ENCODE peak calls at places on chromosome 4, in nine cellular contexts. C is A549, G is H1, K is esophagus muscularis mucosa, Y is K562, I is stomach, T is transverse colon, Q is suprapubic skin, X is ovary. E is an unnamed sample.

GRCh38 chr4:149835280-149835679 is 19.6 kb upstream of the IQCM start:
- DNase-seq in G (no peak), I (no peak), Q (no peak), Y (no peak), K (no peak), C (no peak), T (no peak), X (no peak), E (no peak)

GRCh38 chr4:128917781-128918180 is 108.3 kb downstream of the JADE1 start:
- DNase-seq in Y (no peak), C (no peak), K (no peak), I (no peak), Q (no peak), T (no peak), X (no peak), G (no peak), E (no peak)

GRCh38 chr4:149910177-149910576 is 94.5 kb upstream of the IQCM start:
- DNase-seq in T (no peak), C (no peak), I (no peak), Y (no peak), X (no peak), K (no peak), G (no peak), Q (no peak), E (no peak)

GRCh38 chr4:8115916-8116315 is 42.7 kb downstream of the ABLIM2 start:
- DNase-seq in K (no peak), G (no peak), C (no peak), Q (no peak), X (no peak), T (no peak), Y (no peak), I (no peak), E (no peak)

GRCh38 chr4:151530230-151530629 is 121.3 kb downstream of the FHIP1A start:
- DNase-seq in X (no peak), T (no peak), Q (no peak), C (no peak), G (no peak), Y (no peak), K (no peak), I (no peak), E (no peak)

GRCh38 chr4:167176723-167177367 is 57.4 kb downstream of the SPOCK3 start:
- DNase-seq in K (no peak), Y (no peak), C (no peak), I (no peak), X (no peak), G (no peak), Q (no peak), T (no peak), E (no peak)

GRCh38 chr4:24813732-24814131 is 18.4 kb downstream of the SOD3 start:
- DNase-seq in X (no peak), T (no peak), C (no peak), I (no peak), K (no peak), G (no peak), Y (no peak), Q (no peak), E (no peak)

GRCh38 chr4:167868163-167868562 is 224.2 kb upstream of the ANXA10 start:
- DNase-seq in Y (no peak), G (no peak), Q (no peak), C (no peak), T (no peak), K (no peak), I (no peak), X (no peak), E (no peak)

GRCh38 chr4:147916351-147916750 is 184.5 kb downstream of the ARHGAP10 start:
- DNase-seq in Y (no peak), Q (no peak), I (no peak), X (no peak), C (no peak), K (no peak), G (no peak), T (no peak), E (no peak)

GRCh38 chr4:98728871-98729270 is 70.5 kb upstream of the TSPAN5 start:
- DNase-seq in G (no peak), T (no peak), Q (no peak), K (peak), I (no peak), C (no peak), Y (no peak), X (no peak), E (no peak)

GRCh38 chr4:52842788-52843187 is 19.3 kb upstream of the RASL11B start:
- DNase-seq in C (no peak), Y (no peak), Q (no peak), K (no peak), X (no peak), I (no peak), G (no peak), T (no peak), E (no peak)

GRCh38 chr4:110635155-110635479 is 12.2 kb upstream of the PITX2 start:
- DNase-seq in K (no peak), I (no peak), T (no peak), X (no peak), Q (no peak), G (no peak), C (no peak), Y (no peak), E (no peak)

GRCh38 chr4:166625018-166625637 is 609.2 kb downstream of the SPOCK3 start:
- DNase-seq in K (no peak), T (no peak), X (no peak), I (no peak), Q (no peak), C (no peak), G (no peak), Y (no peak), E (no peak)

GRCh38 chr4:85028910-85029309 is 62.4 kb upstream of the WDFY3 start:
- DNase-seq in K (no peak), G (no peak), Q (no peak), T (no peak), Y (peak), I (no peak), C (no peak), X (no peak), E (no peak)

GRCh38 chr4:22356996-22357596 is 158.8 kb downstream of the ADGRA3 start:
- DNase-seq in Q (no peak), Y (no peak), X (no peak), K (no peak), G (no peak), C (no peak), I (no peak), T (no peak), E (no peak)

GRCh38 chr4:6011686-6012085 is 6.5 kb downstream of the C4orf50 start:
- DNase-seq in G (no peak), K (no peak), T (no peak), Y (no peak), Q (no peak), X (peak), I (peak), C (no peak), E (no peak)

GRCh38 chr4:133711817-133712216 is 489.8 kb downstream of the PABPC4L start:
- DNase-seq in Q (no peak), K (no peak), G (no peak), Y (no peak), T (no peak), C (peak), X (no peak), I (no peak), E (no peak)

GRCh38 chr4:165368114-165368513 is 10.7 kb upstream of the CPE start:
- DNase-seq in K (no peak), G (no peak), X (no peak), T (no peak), C (no peak), Y (no peak), I (no peak), Q (no peak), E (no peak)

GRCh38 chr4:183098723-183099536 is at the start of gene WWC2:
- DNase-seq in X (peak), Y (peak), G (peak), K (peak), Q (peak), C (peak), I (peak), T (peak), E (peak)

GRCh38 chr4:2071912-2072867 is 13.1 kb downstream of the NAT8L start:
- DNase-seq in K (no peak), X (peak), G (no peak), Y (no peak), C (no peak), Q (peak), T (no peak), I (no peak), E (no peak)

GRCh38 chr4:37890501-37891220 is at the start of gene TBC1D1:
- DNase-seq in X (peak), G (no peak), T (peak), Y (no peak), I (peak), C (no peak), K (no peak), Q (peak), E (peak)

GRCh38 chr4:6890358-6890757 is 19.3 kb upstream of the TBC1D14 start:
- DNase-seq in K (no peak), Q (no peak), T (no peak), C (no peak), X (no peak), I (no peak), G (no peak), Y (no peak), E (no peak)

GRCh38 chr4:167234388-167234881 is at the start of gene SPOCK3:
- DNase-seq in Y (no peak), X (peak), Q (no peak), I (peak), G (peak), T (no peak), K (no peak), C (peak), E (no peak)

GRCh38 chr4:101288365-101289145 is 58.8 kb downstream of the PPP3CA start:
- DNase-seq in C (no peak), T (no peak), Y (no peak), I (no peak), X (no peak), Q (no peak), K (no peak), G (no peak), E (no peak)

GRCh38 chr4:8181844-8182243 is 17.2 kb upstream of the SH3TC1 start:
- DNase-seq in G (no peak), Y (no peak), K (no peak), I (peak), C (no peak), X (no peak), Q (no peak), T (peak), E (no peak)

GRCh38 chr4:22471999-22472434 is 43.8 kb downstream of the ADGRA3 start:
- DNase-seq in X (no peak), Y (no peak), T (no peak), I (no peak), K (no peak), Q (no peak), G (no peak), C (no peak), E (no peak)

DNA sequence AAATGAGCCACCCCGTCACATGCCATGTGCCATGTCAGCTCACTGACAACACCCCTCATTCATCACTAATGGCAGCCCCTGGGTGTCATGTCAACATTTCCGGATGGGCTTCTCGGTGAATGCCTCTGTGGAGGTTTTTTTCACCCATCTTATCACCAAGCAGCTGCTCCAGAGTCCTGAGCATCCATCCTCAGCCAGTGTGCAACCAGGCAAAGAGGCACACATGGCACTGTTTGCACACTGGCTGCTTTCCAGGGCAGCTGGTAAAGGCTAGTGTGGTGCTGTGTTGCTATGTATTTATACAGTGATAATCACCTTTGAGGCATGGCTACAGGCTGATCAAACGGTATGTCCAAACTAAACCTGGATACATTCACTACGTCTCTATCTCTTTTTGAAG is 94.5 kb upstream of the INPP4B start:
- DNase-seq in K (no peak), X (no peak), G (no peak), Q (no peak), I (peak), T (no peak), Y (no peak), C (no peak), E (no peak)
- TF ChIP-seq EP300 in K (no peak), X (no peak), G (no peak), Q (no peak), I (no peak), T (no peak), Y (no peak), C (no peak), E (no peak)

DNA sequence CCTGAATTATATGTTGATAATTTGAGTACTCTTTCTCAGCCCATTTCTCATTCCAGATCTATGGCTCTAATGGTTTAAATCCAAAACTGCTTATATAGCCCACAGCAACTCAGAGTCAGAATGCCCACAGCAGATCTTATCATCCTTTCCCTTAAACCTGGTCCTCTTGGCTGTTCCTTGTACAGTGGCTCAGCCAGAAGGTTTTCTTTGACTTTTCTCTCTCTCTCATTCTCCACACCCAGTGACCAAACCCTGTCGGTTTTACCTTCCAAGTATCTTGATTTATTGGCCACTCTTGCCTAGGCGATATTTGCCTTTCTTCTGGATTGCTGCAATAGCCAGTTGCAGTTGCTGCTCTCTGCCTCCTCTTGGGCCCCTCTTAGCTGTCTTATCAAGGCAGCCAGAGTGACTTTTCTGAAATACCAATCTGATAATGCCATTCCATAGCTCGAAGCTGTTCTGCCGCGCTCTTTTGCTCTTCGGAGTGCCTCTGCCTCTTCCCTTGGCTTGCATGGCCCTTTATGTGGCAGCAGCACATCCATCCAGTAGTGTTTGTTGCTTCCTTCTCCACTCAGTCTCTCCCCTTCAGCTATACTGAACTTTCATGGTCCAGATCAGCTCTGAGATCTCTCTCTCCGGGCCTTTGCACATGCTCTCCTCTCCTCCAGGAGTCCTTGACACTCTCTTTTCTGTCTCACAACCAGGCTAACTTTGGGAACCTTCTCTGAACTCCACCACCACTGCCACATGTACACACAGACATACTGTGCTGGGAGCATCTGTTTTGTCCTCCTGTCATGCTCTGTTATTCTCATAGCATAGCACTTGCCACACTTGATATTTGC is 11.8 kb downstream of the GAB1 start:
- DNase-seq in I (no peak), Q (no peak), G (no peak), C (no peak), X (no peak), T (peak), Y (peak), K (no peak), E (no peak)
- TF ChIP-seq POLR2A in I (no peak), Q (no peak), G (no peak), C (no peak), X (no peak), T (no peak), Y (no peak), K (no peak), E (no peak)

GRCh38 chr4:188374870-188375269 is 235.6 kb downstream of the TRIML1 start:
- DNase-seq in X (no peak), T (no peak), K (no peak), G (no peak), Q (no peak), C (no peak), Y (no peak), I (no peak), E (no peak)
- TF ChIP-seq EP300 in X (no peak), T (no peak), K (no peak), G (no peak), Q (no peak), C (no peak), Y (no peak), I (no peak), E (no peak)

GRCh38 chr4:61992351-61992750 is 792.2 kb downstream of the ADGRL3 start:
- DNase-seq in T (no peak), K (no peak), Q (no peak), X (no peak), C (no peak), I (no peak), G (no peak), Y (no peak), E (no peak)

GRCh38 chr4:61994036-61994435 is 793.9 kb downstream of the ADGRL3 start:
- DNase-seq in Y (no peak), T (peak), K (no peak), Q (no peak), I (no peak), X (no peak), C (no peak), G (no peak), E (no peak)

GRCh38 chr4:61995717-61996337 is 795.7 kb downstream of the ADGRL3 start:
- DNase-seq in X (no peak), Y (no peak), Q (no peak), I (no peak), G (no peak), K (no peak), C (no peak), T (no peak), E (no peak)

GRCh38 chr4:61997813-61998212 is 797.7 kb downstream of the ADGRL3 start:
- DNase-seq in C (no peak), I (no peak), K (no peak), X (no peak), Y (no peak), G (no peak), Q (no peak), T (no peak), E (no peak)

GRCh38 chr4:61996943-61997342 is 796.8 kb downstream of the ADGRL3 start:
- DNase-seq in T (no peak), Y (no peak), I (no peak), C (no peak), G (no peak), Q (no peak), X (no peak), K (no peak), E (no peak)
- TF ChIP-seq POLR2A in T (no peak), Y (no peak), I (no peak), C (no peak), G (no peak), Q (no peak), X (no peak), K (no peak), E (no peak)

DNA sequence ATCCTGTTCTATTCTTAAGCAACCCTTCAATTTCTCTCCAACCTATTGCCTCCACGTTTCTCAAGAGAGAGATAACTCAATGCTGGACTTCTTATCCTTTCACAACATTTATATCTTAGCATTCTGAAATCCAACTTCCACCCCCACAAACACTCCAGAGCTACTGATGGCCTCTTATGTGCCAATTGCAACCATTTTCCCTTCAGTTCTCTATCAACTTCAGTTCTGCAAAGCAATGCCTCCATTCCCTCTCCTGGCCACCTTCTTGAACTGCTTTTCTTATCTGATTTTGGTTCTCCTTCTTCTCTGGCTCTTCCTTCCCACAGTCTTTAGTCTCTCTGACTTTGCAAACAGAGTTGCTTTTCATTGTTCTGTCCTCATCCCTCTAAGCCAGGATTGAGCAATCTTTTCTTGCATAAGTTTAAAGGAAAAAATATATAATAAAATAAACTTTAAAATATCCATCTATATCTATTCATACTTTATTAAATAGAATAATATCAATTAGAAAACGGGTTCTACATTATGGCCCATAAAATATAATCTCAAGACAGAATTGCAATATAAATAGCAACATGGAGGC is 3.6 kb upstream of the STBD1 start:
- DNase-seq in I (no peak), T (no peak), Q (no peak), X (no peak), C (no peak), K (no peak), Y (no peak), G (no peak), E (no peak)
- TF ChIP-seq EP300 in I (no peak), T (no peak), Q (no peak), X (no peak), C (no peak), K (no peak), Y (no peak), G (no peak), E (no peak)

GRCh38 chr4:184350213-184350817 is 124.0 kb downstream of the IRF2 start:
- DNase-seq in G (no peak), T (no peak), C (no peak), Y (no peak), I (no peak), X (no peak), K (no peak), Q (no peak), E (no peak)

GRCh38 chr4:184350964-184351363 is 123.4 kb downstream of the IRF2 start:
- DNase-seq in K (no peak), G (no peak), Y (no peak), I (no peak), Q (no peak), T (no peak), C (no peak), X (no peak), E (no peak)

GRCh38 chr4:184349283-184350039 is 124.9 kb downstream of the IRF2 start:
- DNase-seq in C (no peak), I (peak), G (no peak), K (no peak), T (peak), X (peak), Q (no peak), Y (no peak), E (no peak)

GRCh38 chr4:184352891-184353290 is 121.5 kb downstream of the IRF2 start:
- DNase-seq in Q (no peak), I (no peak), G (no peak), Y (no peak), C (no peak), T (no peak), X (no peak), K (no peak), E (no peak)

GRCh38 chr4:184351560-184352451 is 122.5 kb downstream of the IRF2 start:
- DNase-seq in Q (no peak), G (no peak), T (no peak), K (no peak), Y (no peak), C (no peak), I (no peak), X (no peak), E (no peak)
- TF ChIP-seq POLR2A in Q (no peak), G (no peak), T (no peak), K (no peak), Y (no peak), C (no peak), I (no peak), X (no peak), E (no peak)

DNA sequence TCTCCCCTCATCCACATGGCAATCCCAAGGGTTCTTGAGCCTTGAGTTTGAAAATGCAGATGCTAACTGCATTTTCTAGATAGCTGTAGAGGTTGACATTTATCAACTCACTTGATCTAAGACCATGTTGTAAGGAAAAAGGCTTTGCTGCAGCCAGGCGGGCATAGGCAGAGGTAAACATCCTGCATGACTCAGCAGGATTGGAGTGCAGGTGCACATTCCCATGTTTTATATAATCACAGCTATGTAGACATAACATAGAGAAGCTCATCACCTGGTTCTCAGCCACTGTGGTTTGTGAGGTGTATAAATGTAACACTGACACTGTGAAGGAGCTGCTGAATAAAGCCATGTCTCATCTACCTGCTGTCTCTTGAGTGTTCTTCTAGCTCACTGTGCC is 62.3 kb upstream of the PDE5A start:
- DNase-seq in Y (peak), Q (no peak), C (no peak), T (no peak), X (no peak), K (no peak), G (no peak), I (no peak), E (no peak)
- TF ChIP-seq EP300 in Y (no peak), Q (no peak), C (no peak), T (no peak), X (no peak), K (no peak), G (no peak), I (no peak), E (no peak)

DNA sequence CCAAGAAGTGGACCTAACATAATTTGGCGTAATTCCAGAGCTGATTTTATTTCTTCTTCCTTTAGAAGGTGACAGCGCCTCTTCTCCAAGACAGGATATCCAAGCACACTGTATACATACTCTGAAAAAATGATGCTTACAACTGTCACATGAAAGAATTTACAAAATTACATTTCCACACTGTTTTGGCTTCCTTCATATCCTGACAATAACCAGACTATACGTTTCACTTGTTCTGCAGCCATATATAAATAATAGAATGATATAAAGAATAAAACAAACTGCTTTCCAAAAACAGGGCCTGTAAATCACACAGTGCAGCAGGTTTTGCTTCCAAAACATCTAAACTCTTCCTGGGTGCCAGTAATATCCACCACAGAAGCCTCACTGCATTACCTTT is 141.6 kb downstream of the FBXO8 start:
- DNase-seq in I (no peak), Q (no peak), T (no peak), K (no peak), Y (no peak), X (no peak), C (no peak), G (no peak), E (no peak)
- TF ChIP-seq POLR2A in I (no peak), Q (no peak), T (no peak), K (no peak), Y (no peak), X (no peak), C (no peak), G (no peak), E (no peak)